ENCODE peak calls at places on chromosome X, in four cellular contexts. V, W, Y and A are unnamed samples.

GRCh38 chrX:10875995-10876394 is 235.1 kb upstream of the HCCS start:
- DNase-seq in V (no peak), W (no peak), Y (peak), A (no peak)

GRCh38 chrX:40866878-40867277 is 131.5 kb upstream of the MED14 start:
- DNase-seq in V (no peak), Y (no peak), W (no peak), A (no peak)

GRCh38 chrX:30659421-30659820 is 6.2 kb downstream of the GK start:
- DNase-seq in V (peak), Y (no peak), W (no peak), A (no peak)

GRCh38 chrX:109911046-109911445 is 91.9 kb upstream of the TMEM164 start:
- DNase-seq in Y (no peak), W (peak), V (no peak), A (no peak)

GRCh38 chrX:23803931-23804381 is 21.0 kb downstream of the SAT1 start:
- DNase-seq in W (no peak), Y (no peak), V (no peak), A (no peak)

GRCh38 chrX:2584216-2584615 is 83.4 kb upstream of the DHRSX start:
- DNase-seq in Y (no peak), W (peak), V (no peak), A (peak)

GRCh38 chrX:9153299-9153698 is 119.4 kb upstream of the FAM9B start:
- DNase-seq in V (no peak), Y (no peak), W (no peak), A (no peak)

GRCh38 chrX:80237072-80237471 is 183.2 kb upstream of the TENT5D start:
- DNase-seq in W (no peak), V (no peak), Y (no peak), A (peak)

GRCh38 chrX:153781428-153782047 is 697 bp downstream of the SRPK3 start:
- DNase-seq in W (no peak), Y (no peak), V (no peak), A (no peak)

GRCh38 chrX:74009041-74009440 is 294.9 kb upstream of the ZCCHC13 start:
- DNase-seq in W (no peak), V (no peak), Y (no peak), A (no peak)

GRCh38 chrX:95076449-95076848 is 1402.4 kb downstream of the FAM133A start:
- DNase-seq in W (peak), V (no peak), Y (no peak), A (no peak)

GRCh38 chrX:72545990-72546389 is 26.7 kb downstream of the HDAC8 start:
- DNase-seq in Y (no peak), V (no peak), W (no peak), A (no peak)

GRCh38 chrX:63012574-63012973 is 338.6 kb downstream of the SPIN4 start:
- DNase-seq in W (no peak), Y (no peak), V (no peak), A (no peak)

GRCh38 chrX:323721-324628 is 5.4 kb upstream of the GTPBP6 start:
- DNase-seq in V (no peak), W (peak), Y (no peak), A (peak)

GRCh38 chrX:23784487-23785301 is 1.7 kb downstream of the SAT1 start:
- DNase-seq in V (peak), Y (no peak), W (no peak), A (no peak)

GRCh38 chrX:108541286-108541685 is 101.6 kb downstream of the COL4A5 start:
- DNase-seq in Y (no peak), V (no peak), W (no peak), A (no peak)

GRCh38 chrX:129360175-129360574 is 163.1 kb downstream of the SMARCA1 start:
- DNase-seq in W (peak), V (peak), Y (peak), A (peak)

GRCh38 chrX:109187473-109188168 is 294.3 kb downstream of the GUCY2F start:
- DNase-seq in V (no peak), Y (no peak), W (no peak), A (no peak)

GRCh38 chrX:44903107-44903506 is 30.1 kb downstream of the KDM6A start:
- DNase-seq in W (no peak), Y (no peak), V (peak), A (no peak)

GRCh38 chrX:43741843-43742573 is 85.9 kb downstream of the MAOA start:
- DNase-seq in V (no peak), Y (no peak), W (no peak), A (no peak)

GRCh38 chrX:139739138-139739537 is 31.2 kb upstream of the MCF2 start:
- DNase-seq in V (no peak), W (no peak), Y (peak), A (no peak)

GRCh38 chrX:8743126-8743732 is 11.3 kb upstream of the ANOS1 start:
- DNase-seq in W (peak), Y (no peak), V (peak), A (peak)

GRCh38 chrX:40282901-40283674 is 185.3 kb upstream of the BCOR start:
- DNase-seq in Y (no peak), V (no peak), W (no peak), A (no peak)

GRCh38 chrX:41870719-41871151 is 52.6 kb downstream of the CASK start:
- DNase-seq in W (no peak), Y (no peak), V (no peak), A (no peak)

GRCh38 chrX:155864655-155865054 is 16.5 kb upstream of the VAMP7 start:
- DNase-seq in W (peak), Y (no peak), V (no peak), A (no peak)

GRCh38 chrX:51487960-51488267 is 8.5 kb downstream of the NUDT11 start:
- DNase-seq in W (no peak), V (no peak), Y (no peak), A (no peak)

GRCh38 chrX:72705111-72705510 is 9.0 kb downstream of the PHKA1 start:
- DNase-seq in V (no peak), W (no peak), Y (no peak), A (no peak)

GRCh38 chrX:132266583-132267355 is 47.5 kb upstream of the RAP2C start:
- DNase-seq in Y (no peak), V (no peak), W (no peak), A (no peak)

GRCh38 chrX:136260801-136261200 is 9.6 kb upstream of the MAP7D3 start:
- DNase-seq in W (no peak), V (no peak), Y (no peak), A (no peak)

GRCh38 chrX:625137-625691 is 5.4 kb upstream of the SHOX start:
- DNase-seq in Y (no peak), W (no peak), V (no peak), A (no peak)

GRCh38 chrX:13463608-13464007 is 105.8 kb upstream of the EGFL6 start:
- DNase-seq in W (no peak), Y (no peak), V (no peak), A (no peak)
- TF ChIP-seq USF1 in W (no peak), Y (no peak), V (no peak), A (no peak)

GRCh38 chrX:20620301-20620700 is 353.6 kb upstream of the RPS6KA3 start:
- DNase-seq in W (no peak), V (no peak), Y (no peak), A (no peak)
- TF ChIP-seq USF1 in W (no peak), V (no peak), Y (no peak), A (no peak)

GRCh38 chrX:39157006-39157405 is 355.7 kb downstream of the MID1IP1 start:
- DNase-seq in V (no peak), W (no peak), Y (no peak), A (no peak)
- TF ChIP-seq USF1 in V (no peak), W (no peak), Y (no peak), A (no peak)

GRCh38 chrX:47093248-47093647 is 15.0 kb downstream of the RGN start:
- DNase-seq in W (peak), V (peak), Y (no peak), A (no peak)
- TF ChIP-seq USF1 in W (no peak), V (no peak), Y (no peak), A (no peak)

DNA sequence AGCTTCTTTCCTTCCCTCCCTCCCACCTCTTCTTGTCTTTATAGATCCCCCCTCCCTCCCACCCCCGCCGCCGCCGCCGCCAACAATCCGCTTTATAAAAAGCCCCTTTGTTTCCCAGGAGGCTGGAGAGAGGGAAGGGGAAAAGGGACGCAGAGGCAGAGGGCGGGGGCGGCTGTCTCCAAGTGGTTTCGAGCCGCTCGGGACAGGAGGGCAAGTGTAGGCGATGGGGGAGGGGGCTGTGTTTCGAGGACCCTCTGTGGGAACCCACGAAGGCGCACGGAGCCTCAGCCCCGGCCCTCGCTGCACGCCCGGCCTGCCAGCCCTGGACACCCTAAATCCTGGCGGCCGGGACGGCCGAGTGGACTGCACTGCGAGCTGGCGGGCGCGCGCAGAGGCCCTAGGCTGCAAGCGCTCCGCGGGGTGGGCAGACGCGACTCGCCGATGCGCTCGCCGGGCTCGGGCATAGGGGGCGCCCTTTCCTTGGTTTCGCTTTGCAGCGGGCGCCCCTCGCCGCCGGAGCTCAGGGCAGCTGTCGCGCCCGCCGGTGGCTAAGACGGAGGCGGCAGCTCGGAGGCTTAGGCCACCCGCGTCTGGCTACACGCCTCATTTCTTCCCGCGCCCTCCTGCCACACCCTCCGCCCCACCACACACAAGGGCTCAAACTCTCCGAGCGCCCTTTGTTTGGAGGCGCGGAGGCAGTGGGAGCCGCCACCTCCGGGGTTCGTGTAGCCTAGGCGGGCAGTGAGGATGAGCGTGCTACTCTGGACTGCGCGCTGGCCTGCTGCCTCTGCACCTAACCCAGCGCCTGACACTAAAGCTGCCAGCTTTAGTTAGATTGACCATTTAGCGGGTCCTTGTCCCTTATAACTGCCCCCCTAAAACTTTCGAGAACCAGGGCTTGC is 2.2 kb downstream of the MAMLD1 start:
- DNase-seq in W (peak), Y (no peak), V (peak), A (peak)
- TF ChIP-seq USF1 in W (no peak), Y (no peak), V (no peak), A (no peak)

GRCh38 chrX:17405225-17405969 is 30.4 kb downstream of the NHS start:
- DNase-seq in V (no peak), Y (no peak), W (no peak), A (no peak)
- TF ChIP-seq USF1 in V (no peak), Y (no peak), W (peak), A (no peak)